ENCODE peak calls at places on chromosomes 13 and 19, in six cellular contexts. P, N, D, S, F and E are unnamed samples.

GRCh38 chr13:62119739-62120700 is 704.4 kb upstream of the PCDH20 start:
- DNase-seq in P (peak), N (no peak), D (no peak), S (peak), F (no peak), E (peak)

GRCh38 chr13:21759503-21759902 is 88.6 kb downstream of the FGF9 start:
- DNase-seq in P (no peak), N (no peak), D (no peak), S (no peak), F (no peak), E (no peak)

GRCh38 chr13:27744861-27745260 is 47.4 kb upstream of the GSX1 start:
- DNase-seq in P (no peak), N (no peak), D (no peak), S (no peak), F (no peak), E (no peak)

GRCh38 chr13:91313581-91313980 is 33.9 kb upstream of the MIR17HG start:
- DNase-seq in P (no peak), N (no peak), D (no peak), S (no peak), F (no peak), E (no peak)

GRCh38 chr13:44267966-44268365 is 105.7 kb upstream of the SERP2 start:
- DNase-seq in P (no peak), N (no peak), D (no peak), S (no peak), F (no peak), E (no peak)

GRCh38 chr13:51937320-51938290 is 73.6 kb downstream of the ATP7B start:
- DNase-seq in P (no peak), N (no peak), D (no peak), S (no peak), F (no peak), E (no peak)

GRCh38 chr19:45137179-45137761 is 23.5 kb downstream of the NKPD1 start:
- DNase-seq in P (no peak), N (no peak), D (no peak), S (peak), F (no peak), E (no peak)

GRCh38 chr13:43744630-43745029 is 42.1 kb downstream of the ENOX1 start:
- DNase-seq in P (no peak), N (no peak), D (no peak), S (no peak), F (no peak), E (no peak)

GRCh38 chr13:64675256-64675892 is 2554.8 kb downstream of the PCDH9 start:
- DNase-seq in P (no peak), N (peak), D (no peak), S (no peak), F (no peak), E (no peak)

GRCh38 chr13:31755803-31756212 is 16.5 kb downstream of the RXFP2 start:
- DNase-seq in P (no peak), N (no peak), D (no peak), S (no peak), F (no peak), E (no peak)

GRCh38 chr13:107992542-107992941 is 222.8 kb downstream of the LIG4 start:
- DNase-seq in P (no peak), N (no peak), D (peak), S (no peak), F (no peak), E (no peak)

GRCh38 chr19:48967346-48968178 is 2.5 kb downstream of the FTL start:
- DNase-seq in P (no peak), N (peak), D (no peak), S (no peak), F (no peak), E (no peak)

GRCh38 chr19:55809381-55810058 is 22.3 kb downstream of the NLRP11 start:
- DNase-seq in P (peak), N (peak), D (peak), S (peak), F (peak), E (peak)

GRCh38 chr13:100349594-100349993 is 239.0 kb downstream of the GGACT start:
- DNase-seq in P (no peak), N (no peak), D (no peak), S (no peak), F (no peak), E (no peak)

GRCh38 chr13:112241288-112241687 is 134.9 kb upstream of the SPACA7 start:
- DNase-seq in P (no peak), N (no peak), D (no peak), S (no peak), F (no peak), E (no peak)

GRCh38 chr19:50695251-50696064 is 24.1 kb downstream of the SHANK1 start:
- DNase-seq in P (no peak), N (no peak), D (peak), S (peak), F (no peak), E (no peak)

DNA sequence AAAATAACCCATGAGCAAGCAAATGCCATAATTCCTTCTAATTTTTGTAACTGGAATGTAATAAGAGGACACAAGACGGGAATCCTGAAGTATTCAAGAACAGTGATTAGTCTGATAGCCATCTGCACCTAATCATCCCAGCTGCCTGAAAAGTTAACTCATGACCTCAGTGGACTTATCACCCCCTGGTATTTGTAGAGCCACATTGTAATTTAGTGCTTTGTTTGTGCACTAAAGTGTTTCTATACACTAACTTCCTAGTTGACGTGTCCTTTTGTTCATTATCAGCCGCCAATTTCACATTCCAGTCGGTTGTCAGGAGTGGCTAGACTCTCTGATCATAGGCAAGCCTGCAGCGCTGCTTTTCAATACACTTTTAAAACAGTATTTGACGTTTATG is 10.3 kb upstream of the SOX21 start:
- DNase-seq in P (peak), N (no peak), D (no peak), S (no peak), F (no peak), E (no peak)
- TF ChIP-seq MAX in P (no peak), N (no peak), D (no peak), S (no peak), F (no peak), E (no peak)

DNA sequence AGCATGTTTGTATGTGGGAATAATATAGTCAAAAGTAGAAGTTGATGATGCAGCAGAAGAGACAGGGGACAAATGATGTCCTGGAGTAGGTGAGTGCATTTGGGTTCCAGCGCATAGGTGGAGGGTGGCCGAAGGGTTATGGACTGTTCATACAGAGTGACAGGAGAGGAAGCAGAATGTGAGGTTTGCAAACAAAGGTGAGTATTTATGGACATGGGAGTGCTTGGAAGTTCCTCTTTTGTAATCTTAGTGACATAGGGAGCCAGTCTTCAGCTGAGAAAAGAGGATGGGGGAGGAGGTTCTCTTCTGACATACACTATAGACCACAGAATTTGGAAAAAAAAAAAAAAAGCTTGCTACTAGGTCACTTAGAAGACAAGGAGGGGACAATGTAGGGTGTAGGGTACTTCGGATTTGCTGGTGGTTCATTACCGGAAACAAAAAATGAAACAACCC is 331.6 kb downstream of the DLEU7 start:
- DNase-seq in P (no peak), N (peak), D (peak), S (no peak), F (no peak), E (no peak)
- H2AFZ ChIP-seq in P (no peak), N (no peak), D (peak), S (no peak), F (peak), E (no peak)

DNA sequence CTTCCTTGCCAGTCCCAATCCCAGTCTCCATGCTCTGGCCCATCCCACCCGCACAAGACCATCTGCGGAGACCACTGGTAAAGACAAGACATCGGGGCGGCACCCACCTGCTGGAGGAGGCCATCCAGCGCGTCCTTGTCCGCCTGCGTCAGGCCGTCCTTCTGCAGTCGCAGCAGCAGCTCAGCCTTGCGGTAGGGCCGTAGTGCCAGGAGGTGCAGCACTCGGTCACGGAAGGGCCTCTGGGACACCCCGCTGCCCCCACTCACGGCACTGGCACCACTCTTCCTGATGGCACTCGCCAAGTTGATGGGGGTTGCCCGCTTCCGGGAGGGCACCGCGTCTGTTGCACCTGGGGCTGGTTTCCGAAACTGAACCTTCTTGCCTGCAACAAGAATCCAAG is 23.5 kb upstream of the ISYNA1 start:
- DNase-seq in P (no peak), N (no peak), D (no peak), S (no peak), F (no peak), E (no peak)
- TF ChIP-seq MAX in P (no peak), N (no peak), D (no peak), S (no peak), F (no peak), E (no peak)

DNA sequence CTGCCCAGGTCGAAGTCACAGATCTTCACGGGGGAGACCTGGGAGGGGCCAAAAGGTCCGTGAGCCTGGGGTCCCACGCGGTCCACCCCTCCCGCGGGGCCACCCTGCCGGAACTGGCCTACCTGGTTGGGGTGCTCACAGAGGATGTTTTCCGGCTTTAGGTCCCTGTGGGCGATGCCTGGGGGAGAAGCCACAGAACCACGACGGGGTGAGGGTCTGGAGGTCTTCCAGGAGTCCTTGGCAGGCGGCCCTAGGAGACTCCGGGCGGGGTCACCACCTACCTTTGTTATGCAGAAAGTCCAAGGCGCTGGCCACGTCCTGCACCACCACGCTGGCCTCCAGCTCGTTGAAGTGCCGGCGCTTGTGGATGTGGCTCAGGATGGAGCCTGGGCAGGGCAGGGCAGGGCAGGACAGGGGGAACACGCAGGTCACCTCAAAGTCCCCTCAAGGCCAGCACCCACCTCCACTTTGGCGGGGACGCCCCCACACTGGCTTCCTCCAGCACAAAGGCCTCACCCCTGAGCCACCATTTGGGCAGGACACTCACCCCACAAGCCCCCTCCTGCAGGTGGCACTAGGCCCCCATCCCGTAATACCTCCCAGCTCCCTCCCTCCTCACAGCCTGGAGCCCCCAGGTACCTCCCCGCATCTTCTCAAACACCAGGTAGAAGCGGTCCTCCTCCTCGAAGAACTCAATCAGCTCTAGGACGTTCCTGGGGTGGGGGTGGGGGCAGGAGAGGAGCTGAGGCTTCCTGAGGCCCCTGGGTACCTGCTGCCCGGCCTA is 8.4 kb downstream of the MKNK2 start:
- DNase-seq in P (no peak), N (no peak), D (no peak), S (no peak), F (no peak), E (no peak)
- H2AFZ ChIP-seq in P (no peak), N (no peak), D (peak), S (no peak), F (no peak), E (no peak)

GRCh38 chr13:98068511-98068910 is 74.4 kb upstream of the FARP1 start:
- DNase-seq in P (no peak), N (no peak), D (no peak), S (no peak), F (no peak), E (no peak)
- TF ChIP-seq MAX in P (no peak), N (no peak), D (no peak), S (no peak), F (no peak), E (no peak)

DNA sequence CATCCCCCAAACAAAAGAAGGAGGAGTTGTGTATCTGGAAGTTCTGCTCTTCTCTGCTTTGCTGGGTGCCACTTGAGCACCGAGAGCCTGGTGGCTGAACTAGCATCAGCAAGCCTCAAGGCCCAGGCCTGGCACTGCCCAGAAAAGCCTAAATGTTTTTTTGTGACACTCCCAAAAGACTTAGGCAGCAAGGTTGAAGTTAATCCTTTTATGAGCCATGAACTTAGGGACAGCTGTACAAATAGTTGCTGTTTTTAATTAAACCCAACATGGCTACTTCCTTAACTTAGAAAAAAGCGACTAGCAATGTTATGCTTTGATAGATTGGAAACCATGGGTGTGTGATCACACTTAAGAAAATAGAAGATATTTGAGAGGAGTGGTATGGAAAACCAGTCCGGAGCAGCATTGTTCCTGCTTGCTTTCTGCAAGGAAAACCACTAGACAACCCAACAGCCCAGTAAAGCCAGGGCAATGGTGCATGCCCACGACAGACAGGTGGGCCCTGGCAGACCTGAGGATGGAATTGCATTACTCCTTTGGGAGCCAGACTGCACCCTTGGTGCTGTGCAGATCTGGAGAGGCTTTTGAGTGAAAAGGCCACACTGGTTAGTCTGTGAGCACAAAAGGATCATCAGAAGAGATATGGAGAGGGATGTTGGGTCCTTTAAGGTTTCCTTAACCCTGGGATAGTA is 836 bp upstream of the DLEU7 start:
- DNase-seq in P (no peak), N (no peak), D (no peak), S (no peak), F (no peak), E (no peak)
- H2AFZ ChIP-seq in P (no peak), N (no peak), D (no peak), S (no peak), F (peak), E (no peak)

GRCh38 chr13:67238861-67239260 is 8.7 kb upstream of the PCDH9 start:
- DNase-seq in P (no peak), N (no peak), D (no peak), S (no peak), F (no peak), E (no peak)

GRCh38 chr13:67235265-67235664 is 5.1 kb upstream of the PCDH9 start:
- DNase-seq in P (no peak), N (no peak), D (no peak), S (peak), F (no peak), E (no peak)

GRCh38 chr13:67232384-67232783 is 2.2 kb upstream of the PCDH9 start:
- DNase-seq in P (no peak), N (no peak), D (no peak), S (no peak), F (no peak), E (no peak)

GRCh38 chr13:67238277-67238859 is 8.2 kb upstream of the PCDH9 start:
- DNase-seq in P (peak), N (peak), D (peak), S (peak), F (no peak), E (peak)
- TF ChIP-seq MAX in P (no peak), N (no peak), D (no peak), S (no peak), F (no peak), E (no peak)

GRCh38 chr19:29483944-29484581 is 41.7 kb upstream of the VSTM2B start:
- DNase-seq in P (no peak), N (no peak), D (no peak), S (no peak), F (no peak), E (no peak)

GRCh38 chr19:29482855-29483640 is 42.7 kb upstream of the VSTM2B start:
- DNase-seq in P (no peak), N (no peak), D (no peak), S (no peak), F (no peak), E (no peak)

GRCh38 chr19:29483641-29483920 is 42.2 kb upstream of the VSTM2B start:
- DNase-seq in P (no peak), N (no peak), D (no peak), S (no peak), F (no peak), E (no peak)

GRCh38 chr19:29485293-29485692 is 40.5 kb upstream of the VSTM2B start:
- DNase-seq in P (no peak), N (no peak), D (no peak), S (no peak), F (no peak), E (no peak)

GRCh38 chr19:29484876-29485275 is 40.9 kb upstream of the VSTM2B start:
- DNase-seq in P (no peak), N (no peak), D (no peak), S (no peak), F (no peak), E (no peak)
- H2AFZ ChIP-seq in P (no peak), N (no peak), D (no peak), S (no peak), F (no peak), E (no peak)

GRCh38 chr13:106109391-106109791 is 426.1 kb downstream of the EFNB2 start:
- DNase-seq in P (peak), N (no peak), D (no peak), S (no peak), F (no peak), E (no peak)

GRCh38 chr13:106113796-106114195 is 421.7 kb downstream of the EFNB2 start:
- DNase-seq in P (no peak), N (no peak), D (no peak), S (no peak), F (no peak), E (no peak)

GRCh38 chr13:106114981-106115554 is 420.4 kb downstream of the EFNB2 start:
- DNase-seq in P (peak), N (no peak), D (no peak), S (no peak), F (no peak), E (no peak)

GRCh38 chr13:106112191-106112590 is 423.3 kb downstream of the EFNB2 start:
- DNase-seq in P (peak), N (no peak), D (no peak), S (no peak), F (no peak), E (no peak)

GRCh38 chr13:106110241-106110855 is 425.1 kb downstream of the EFNB2 start:
- DNase-seq in P (no peak), N (no peak), D (no peak), S (no peak), F (no peak), E (no peak)
- TF ChIP-seq MAX in P (no peak), N (no peak), D (no peak), S (no peak), F (no peak), E (no peak)